ENCODE peak calls at places on chromosomes 4 and X, in ten cellular contexts. E is left lung, I is psoas muscle, G is upper lobe of right lung, C is left ventricle myocardium inferior, P is A673, W is endothelial cell of umbilical vein, S is lower lobe of right lung, L is tibial nerve, M is ascending aorta. D is an unnamed sample.

GRCh38 chr4:146299605-146300004 is 85.3 kb downstream of the REELD1 start:
- DNase-seq in E (no peak), I (no peak), G (no peak), C (no peak), P (no peak), W (no peak), S (no peak), L (no peak), M (no peak), D (no peak)

GRCh38 chrX:6849711-6850415 is 297.6 kb upstream of the STS start:
- DNase-seq in E (no peak), I (no peak), G (no peak), C (no peak), P (no peak), W (no peak), S (no peak), L (no peak), M (no peak), D (no peak)

GRCh38 chrX:12975999-12976558 is 1.2 kb downstream of the TMSB4X start:
- DNase-seq in E (peak), I (peak), G (peak), C (peak), P (peak), W (no peak), S (peak), L (peak), M (peak), D (no peak)

GRCh38 chr4:36274158-36274557 is 7.3 kb upstream of the DTHD1 start:
- DNase-seq in E (no peak), I (no peak), G (no peak), C (no peak), P (no peak), W (no peak), S (no peak), L (no peak), M (no peak), D (no peak)

GRCh38 chrX:150361070-150361776 is 1.9 kb upstream of the MAMLD1 start:
- DNase-seq in E (peak), I (peak), G (peak), C (no peak), P (no peak), W (no peak), S (peak), L (no peak), M (no peak), D (peak)

GRCh38 chrX:12814434-12814833 is 23.2 kb downstream of the PRPS2 start:
- DNase-seq in E (no peak), I (no peak), G (no peak), C (no peak), P (peak), W (peak), S (no peak), L (peak), M (no peak), D (peak)

GRCh38 chrX:68842781-68843581 is 14.2 kb downstream of the EFNB1 start:
- DNase-seq in E (no peak), I (no peak), G (peak), C (peak), P (peak), W (no peak), S (peak), L (no peak), M (no peak), D (no peak)

GRCh38 chr4:7307391-7308099 is 115.2 kb downstream of the SORCS2 start:
- DNase-seq in E (peak), I (no peak), G (no peak), C (no peak), P (no peak), W (no peak), S (no peak), L (no peak), M (no peak), D (peak)

GRCh38 chr4:108592674-108592986 is 27.7 kb upstream of the RPL34 start:
- DNase-seq in E (no peak), I (no peak), G (no peak), C (no peak), P (no peak), W (peak), S (no peak), L (no peak), M (no peak), D (no peak)

GRCh38 chrX:40081679-40082068 is 16.1 kb downstream of the BCOR start:
- DNase-seq in E (no peak), I (no peak), G (no peak), C (no peak), P (no peak), W (no peak), S (no peak), L (no peak), M (no peak), D (no peak)

GRCh38 chrX:2334237-2334636 is 166.5 kb downstream of the DHRSX start:
- DNase-seq in E (no peak), I (no peak), G (no peak), C (no peak), P (no peak), W (no peak), S (no peak), L (no peak), M (no peak), D (no peak)

GRCh38 chr4:71187399-71188196 is 151.2 kb upstream of the SLC4A4 start:
- DNase-seq in E (peak), I (peak), G (peak), C (peak), P (peak), W (no peak), S (peak), L (no peak), M (no peak), D (peak)

GRCh38 chrX:120761810-120762209 is 113.9 kb downstream of the CT47B1 start:
- DNase-seq in E (no peak), I (no peak), G (no peak), C (no peak), P (no peak), W (no peak), S (no peak), L (peak), M (no peak), D (peak)

GRCh38 chr4:139968831-139969230 is 185.2 kb downstream of the MAML3 start:
- DNase-seq in E (no peak), I (no peak), G (no peak), C (no peak), P (no peak), W (no peak), S (no peak), L (no peak), M (no peak), D (no peak)

GRCh38 chrX:132732236-132732635 is 226.2 kb downstream of the HS6ST2 start:
- DNase-seq in E (no peak), I (no peak), G (no peak), C (no peak), P (no peak), W (no peak), S (no peak), L (no peak), M (no peak), D (no peak)

GRCh38 chr4:94852601-94853000 is 94.8 kb downstream of the BMPR1B start:
- DNase-seq in E (no peak), I (no peak), G (no peak), C (no peak), P (no peak), W (no peak), S (no peak), L (no peak), M (no peak), D (no peak)

GRCh38 chrX:105876658-105877057 is 54.3 kb downstream of the NRK start:
- DNase-seq in E (no peak), I (no peak), G (no peak), C (no peak), P (peak), W (peak), S (no peak), L (no peak), M (no peak), D (no peak)

GRCh38 chrX:14697453-14697852 is 168.1 kb downstream of the GLRA2 start:
- DNase-seq in E (no peak), I (no peak), G (no peak), C (no peak), P (peak), W (peak), S (no peak), L (peak), M (no peak), D (no peak)

GRCh38 chrX:150362599-150363481 is at the start of gene MAMLD1:
- DNase-seq in E (peak), I (peak), G (peak), C (peak), P (peak), W (peak), S (peak), L (peak), M (peak), D (peak)

GRCh38 chr4:60605651-60606354 is 594.3 kb upstream of the ADGRL3 start:
- DNase-seq in E (no peak), I (no peak), G (no peak), C (no peak), P (no peak), W (no peak), S (no peak), L (no peak), M (no peak), D (no peak)

GRCh38 chr4:98571161-98571786 is 87.1 kb downstream of the TSPAN5 start:
- DNase-seq in E (no peak), I (no peak), G (no peak), C (no peak), P (no peak), W (no peak), S (no peak), L (no peak), M (no peak), D (no peak)

GRCh38 chrX:38221391-38221929 is 789 bp upstream of the SRPX start:
- DNase-seq in E (no peak), I (no peak), G (no peak), C (no peak), P (no peak), W (no peak), S (no peak), L (no peak), M (no peak), D (no peak)

GRCh38 chrX:122940199-122940598 is 243.9 kb upstream of the GRIA3 start:
- DNase-seq in E (no peak), I (no peak), G (no peak), C (no peak), P (no peak), W (no peak), S (no peak), L (no peak), M (no peak), D (no peak)

GRCh38 chr4:168615294-168615693 is 118.4 kb downstream of the PALLD start:
- DNase-seq in E (no peak), I (no peak), G (no peak), C (no peak), P (peak), W (no peak), S (no peak), L (no peak), M (no peak), D (no peak)

GRCh38 chr4:37666625-37667071 is 19.5 kb downstream of the RELL1 start:
- DNase-seq in E (no peak), I (peak), G (no peak), C (no peak), P (no peak), W (peak), S (no peak), L (peak), M (peak), D (no peak)

GRCh38 chr4:12729384-12729783 is 754.8 kb downstream of the RAB28 start:
- DNase-seq in E (no peak), I (no peak), G (no peak), C (no peak), P (peak), W (peak), S (no peak), L (no peak), M (no peak), D (no peak)

GRCh38 chr4:41324861-41325260 is 68.1 kb downstream of the UCHL1 start:
- DNase-seq in E (no peak), I (no peak), G (no peak), C (no peak), P (no peak), W (no peak), S (no peak), L (no peak), M (no peak), D (no peak)

GRCh38 chr4:15479913-15480185 is 10.2 kb downstream of the CC2D2A start:
- DNase-seq in E (no peak), I (no peak), G (no peak), C (no peak), P (no peak), W (no peak), S (no peak), L (no peak), M (no peak), D (no peak)
- H3K4me3 ChIP-seq in E (peak), I (peak), G (peak), C (peak), P (peak), W (peak), S (peak), L (peak), M (peak), D (peak)

GRCh38 chr4:73706811-73707210 is 33.6 kb upstream of the CXCL8 start:
- DNase-seq in E (no peak), I (no peak), G (no peak), C (no peak), P (no peak), W (no peak), S (no peak), L (no peak), M (no peak), D (no peak)

GRCh38 chr4:73705721-73706120 is 34.6 kb upstream of the CXCL8 start:
- DNase-seq in E (no peak), I (no peak), G (no peak), C (no peak), P (no peak), W (no peak), S (no peak), L (no peak), M (no peak), D (no peak)

GRCh38 chr4:73709461-73710033 is 30.8 kb upstream of the CXCL8 start:
- DNase-seq in E (no peak), I (no peak), G (no peak), C (no peak), P (no peak), W (no peak), S (no peak), L (no peak), M (no peak), D (no peak)

GRCh38 chr4:73707269-73707875 is 33.0 kb upstream of the CXCL8 start:
- DNase-seq in E (no peak), I (no peak), G (no peak), C (no peak), P (no peak), W (no peak), S (peak), L (no peak), M (no peak), D (no peak)

DNA sequence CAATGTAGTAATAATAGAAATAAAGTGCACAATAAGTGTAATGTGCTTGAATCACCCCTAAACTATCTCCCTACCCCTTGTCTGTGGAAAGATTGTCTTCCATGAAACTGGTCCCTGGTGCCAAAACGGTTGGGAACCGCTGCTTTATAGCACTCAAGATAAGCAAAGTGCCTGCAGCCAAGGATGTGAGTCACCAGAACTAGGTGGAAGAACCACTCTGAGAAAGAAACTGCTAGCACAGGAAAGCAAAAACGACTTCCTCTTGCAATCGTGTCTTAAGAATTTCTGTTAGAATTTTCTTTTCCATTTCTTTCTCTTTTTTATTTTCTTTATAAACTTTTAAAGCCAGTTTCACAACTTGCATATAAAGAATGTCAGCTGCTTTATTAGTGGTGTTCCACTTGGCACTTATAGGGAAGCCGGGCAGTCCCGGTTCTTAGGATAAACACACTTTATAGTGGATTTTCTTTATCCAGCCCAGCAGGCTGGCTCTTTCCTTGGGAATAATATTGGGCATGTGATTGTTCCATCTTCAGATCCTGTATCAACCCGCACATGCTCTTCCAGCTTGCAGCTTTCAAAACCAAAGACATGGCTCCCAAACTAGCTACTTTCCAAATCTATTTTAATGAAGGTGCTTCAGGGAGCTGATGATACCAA is 32.3 kb upstream of the CXCL8 start:
- DNase-seq in E (no peak), I (no peak), G (peak), C (peak), P (peak), W (peak), S (peak), L (no peak), M (peak), D (peak)
- H3K27ac ChIP-seq in E (peak), I (no peak), G (peak), C (peak), P (no peak), W (peak), S (peak), L (no peak), M (peak), D (no peak)

DNA sequence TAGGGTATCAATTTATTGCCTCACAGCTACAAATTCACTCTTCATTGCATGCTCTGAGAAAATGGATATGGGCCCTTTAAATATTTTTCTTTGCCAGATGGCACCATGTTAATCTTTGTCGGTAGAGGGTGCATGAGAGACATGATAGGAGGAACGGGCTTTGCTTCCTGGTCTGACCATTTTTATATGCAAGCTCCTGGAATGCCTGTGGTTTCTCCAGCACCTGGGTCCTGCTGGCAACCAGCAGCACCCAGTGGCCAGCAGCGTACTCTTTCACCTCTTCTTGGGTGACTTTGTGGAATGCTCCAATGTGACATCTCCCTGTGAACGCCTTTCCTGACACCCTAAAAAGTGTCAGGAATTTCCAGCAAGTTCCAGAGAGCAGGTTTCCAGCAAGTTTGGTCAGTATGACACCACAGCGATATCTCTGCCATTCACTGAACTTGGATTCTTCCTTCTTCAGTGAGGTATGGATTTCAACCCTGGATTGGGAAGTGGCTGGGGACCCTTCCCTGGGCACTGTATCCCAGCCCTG is 140.3 kb upstream of the PGRMC2 start:
- DNase-seq in E (peak), I (no peak), G (peak), C (no peak), P (peak), W (peak), S (peak), L (peak), M (no peak), D (peak)
- TF ChIP-seq CTCF in E (peak), I (peak), G (peak), C (peak), P (peak), W (peak), S (peak), L (peak), M (no peak), D (no peak)

GRCh38 chrX:103453655-103454054 is 65.6 kb downstream of the RAB40A start:
- DNase-seq in E (no peak), I (no peak), G (no peak), C (no peak), P (peak), W (peak), S (no peak), L (no peak), M (no peak), D (no peak)
- H3K4me3 ChIP-seq in E (no peak), I (no peak), G (no peak), C (no peak), P (no peak), W (no peak), S (no peak), L (no peak), M (no peak), D (no peak)

DNA sequence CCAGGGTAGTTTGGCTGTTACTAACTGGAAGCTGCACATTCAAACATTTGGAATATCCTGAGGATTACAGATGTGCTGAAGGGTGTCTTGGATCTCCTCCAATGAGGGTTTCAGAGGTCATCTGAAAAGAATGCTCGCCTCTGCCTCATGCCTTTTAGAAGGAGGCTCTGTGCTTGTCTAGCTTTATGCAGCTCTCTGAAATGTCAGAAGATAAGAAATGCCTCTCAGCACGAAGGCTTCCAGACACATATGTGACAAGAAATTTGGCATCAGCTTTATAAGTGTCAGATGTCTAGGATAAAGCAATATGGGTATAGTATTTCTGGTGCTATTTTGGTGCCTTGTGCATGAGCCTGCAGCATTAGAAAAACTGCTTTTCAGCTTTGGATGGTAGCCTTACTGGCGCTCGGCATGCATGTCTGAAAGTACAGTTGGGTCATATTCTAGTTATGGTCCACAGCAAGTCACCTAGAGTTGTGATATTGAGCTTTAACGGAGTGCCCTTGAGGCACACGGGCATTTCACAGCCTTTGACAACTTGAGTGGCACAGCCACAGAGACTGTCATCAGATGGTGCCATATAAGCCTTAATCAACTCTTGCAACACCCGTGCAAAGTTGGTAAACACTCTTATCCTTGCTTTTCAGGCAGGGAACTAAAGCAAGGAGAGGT is 70.8 kb upstream of the PGRMC2 start:
- DNase-seq in E (no peak), I (no peak), G (no peak), C (no peak), P (no peak), W (no peak), S (no peak), L (no peak), M (no peak), D (peak)
- H3K27ac ChIP-seq in E (no peak), I (peak), G (no peak), C (peak), P (no peak), W (no peak), S (no peak), L (no peak), M (no peak), D (peak)

DNA sequence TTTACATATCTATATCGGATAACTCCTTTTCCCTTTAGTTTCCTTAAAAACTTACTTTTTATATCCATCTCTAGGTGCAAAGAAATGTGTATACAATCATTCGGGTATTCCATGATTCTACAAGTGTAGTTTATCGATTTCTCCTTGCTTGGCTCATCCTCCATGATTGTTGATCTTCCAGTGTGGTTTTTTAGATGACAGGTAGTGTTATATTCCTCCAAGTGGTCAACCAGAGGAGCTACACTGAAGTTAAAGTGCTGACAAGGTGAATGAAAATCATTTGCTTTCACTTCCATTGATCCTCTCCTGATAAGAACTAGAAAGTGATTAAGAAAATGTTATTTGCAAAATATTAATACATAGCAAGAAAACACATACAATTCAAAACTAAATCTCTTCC is 38.5 kb downstream of the TMEM156 start:
- DNase-seq in E (no peak), I (no peak), G (no peak), C (no peak), P (no peak), W (no peak), S (no peak), L (no peak), M (no peak), D (no peak)
- TF ChIP-seq CTCF in E (no peak), I (no peak), G (no peak), C (no peak), P (no peak), W (no peak), S (no peak), L (no peak), M (no peak), D (no peak)